ENCODE peak calls at places on chromosome 10, in seven cellular contexts. P is posterior cingulate gyrus; N is upper lobe of left lung; D is lung; E is ovary; J is activated CD8-positive, alpha-beta memory T cell treated with anti-CD3 and anti-CD28 coated beads for 48 hours; Y is tibial nerve. W is an unnamed sample.

GRCh38 chr10:14532473-14533251 is 201.9 kb upstream of the FRMD4A start:
- DNase-seq in P (no peak), N (no peak), D (no peak), E (no peak), J (no peak), Y (no peak), W (no peak)

GRCh38 chr10:36232935-36233334 is 590.8 kb upstream of the FZD8 start:
- DNase-seq in P (no peak), N (no peak), D (no peak), E (no peak), J (no peak), Y (no peak), W (no peak)

GRCh38 chr10:22042557-22043326 is 39.2 kb upstream of the DNAJC1 start:
- DNase-seq in P (no peak), N (no peak), D (no peak), E (no peak), J (no peak), Y (no peak), W (no peak)

GRCh38 chr10:131928248-131929095 is 27.7 kb downstream of the PPP2R2D start:
- DNase-seq in P (no peak), N (no peak), D (no peak), E (no peak), J (peak; percentile 19), Y (no peak), W (no peak)

GRCh38 chr10:29471483-29471859 is 163.3 kb downstream of the SVIL start:
- DNase-seq in P (no peak), N (no peak), D (no peak), E (no peak), J (no peak), Y (no peak), W (no peak)

GRCh38 chr10:95324436-95325268 is 33.8 kb upstream of the PDLIM1 start:
- DNase-seq in P (no peak), N (no peak), D (no peak), E (no peak), J (no peak), Y (no peak), W (no peak)

GRCh38 chr10:45274364-45274763 is 41.0 kb downstream of the OR13A1 start:
- DNase-seq in P (no peak), N (no peak), D (no peak), E (no peak), J (no peak), Y (no peak), W (no peak)

GRCh38 chr10:112711366-112711765 is 238.7 kb upstream of the TCF7L2 start:
- DNase-seq in P (no peak), N (no peak), D (no peak), E (no peak), J (no peak), Y (no peak), W (no peak)

GRCh38 chr10:11238893-11239292 is 221.2 kb downstream of the CELF2 start:
- DNase-seq in P (no peak), N (no peak), D (no peak), E (no peak), J (no peak), Y (no peak), W (no peak)

GRCh38 chr10:26567349-26567721 is 129.2 kb downstream of the APBB1IP start:
- DNase-seq in P (no peak), N (no peak), D (no peak), E (no peak), J (no peak), Y (no peak), W (no peak)

GRCh38 chr10:127755758-127756157 is 18.8 kb downstream of the FOXI2 start:
- DNase-seq in P (no peak), N (peak; percentile 64), D (peak; percentile 46), E (no peak), J (no peak), Y (no peak), W (no peak)

GRCh38 chr10:71661942-71662341 is 57.6 kb downstream of the C10orf105 start:
- DNase-seq in P (no peak), N (no peak), D (no peak), E (no peak), J (no peak), Y (no peak), W (no peak)

GRCh38 chr10:77027141-77027540 is 610.5 kb downstream of the KCNMA1 start:
- DNase-seq in P (no peak), N (no peak), D (no peak), E (no peak), J (no peak), Y (no peak), W (no peak)

GRCh38 chr10:70603439-70603778 is 868 bp upstream of the PRF1 start:
- DNase-seq in P (no peak), N (peak; percentile 42), D (no peak), E (no peak), J (no peak), Y (no peak), W (no peak)

GRCh38 chr10:130741901-130742625 is 569.5 kb downstream of the TCERG1L start:
- DNase-seq in P (no peak), N (peak; percentile 16), D (no peak), E (no peak), J (no peak), Y (no peak), W (no peak)

GRCh38 chr10:35613597-35614226 is 8.6 kb downstream of the GJD4 start:
- DNase-seq in P (no peak), N (no peak), D (no peak), E (no peak), J (no peak), Y (no peak), W (no peak)

GRCh38 chr10:79061441-79062315 is 7.1 kb upstream of the ZMIZ1 start:
- DNase-seq in P (no peak), N (peak; percentile 18), D (no peak), E (peak; percentile 12), J (no peak), Y (no peak), W (no peak)

GRCh38 chr10:114869500-114869899 is 47.9 kb downstream of the FHIP2A start:
- DNase-seq in P (no peak), N (no peak), D (no peak), E (no peak), J (no peak), Y (no peak), W (no peak)

GRCh38 chr10:122656741-122657140 is 42.9 kb downstream of the C10orf120 start:
- DNase-seq in P (no peak), N (peak; percentile 10), D (no peak), E (no peak), J (no peak), Y (no peak), W (no peak)

GRCh38 chr10:25288181-25288580 is 113.4 kb downstream of the GPR158 start:
- DNase-seq in P (no peak), N (no peak), D (no peak), E (no peak), J (no peak), Y (no peak), W (no peak)

GRCh38 chr10:97321807-97322195 is 2.7 kb downstream of the FRAT1 start:
- DNase-seq in P (no peak), N (no peak), D (no peak), E (no peak), J (no peak), Y (no peak), W (no peak)

GRCh38 chr10:119306514-119306951 is 99.2 kb downstream of the GRK5 start:
- DNase-seq in P (no peak), N (no peak), D (no peak), E (no peak), J (no peak), Y (no peak), W (no peak)

GRCh38 chr10:96468845-96469244 is 44.9 kb downstream of the TLL2 start:
- DNase-seq in P (no peak), N (peak; percentile 8), D (no peak), E (no peak), J (no peak), Y (no peak), W (no peak)